ENCODE peak calls at places on chromosomes 13 and 19, in eight cellular contexts. H, T, D, K, E, N, M and R are unnamed samples.

GRCh38 chr19:45019187-45019586 is 17.9 kb downstream of the RELB start:
- DNase-seq in H (no peak), T (no peak), D (no peak), K (no peak), E (no peak), N (no peak), M (no peak), R (no peak)

GRCh38 chr19:55625004-55625326 is 599 bp upstream of the ZNF784 start:
- DNase-seq in H (no peak), T (no peak), D (no peak), K (no peak), E (no peak), N (no peak), M (no peak), R (no peak)

GRCh38 chr13:76350399-76350798 is 535.8 kb downstream of the KCTD12 start:
- DNase-seq in H (peak), T (no peak), D (no peak), K (no peak), E (no peak), N (no peak), M (no peak), R (no peak)

GRCh38 chr13:97108535-97108910 is 113.6 kb upstream of the MBNL2 start:
- DNase-seq in H (peak), T (no peak), D (no peak), K (no peak), E (no peak), N (no peak), M (no peak), R (no peak)

GRCh38 chr13:112330479-112331407 is 45.4 kb upstream of the SPACA7 start:
- DNase-seq in H (no peak), T (no peak), D (no peak), K (no peak), E (no peak), N (no peak), M (no peak), R (no peak)

GRCh38 chr19:31545766-31546165 is 196.5 kb upstream of the TSHZ3 start:
- DNase-seq in H (no peak), T (no peak), D (no peak), K (no peak), E (no peak), N (no peak), M (no peak), R (no peak)

GRCh38 chr13:18954254-18954653 is 227.4 kb downstream of the TUBA3C start:
- DNase-seq in H (no peak), T (no peak), D (no peak), K (no peak), E (no peak), N (no peak), M (no peak), R (no peak)

GRCh38 chr19:1001538-1002166 is 1.4 kb downstream of the GRIN3B start:
- DNase-seq in H (no peak), T (no peak), D (peak), K (peak), E (peak), N (no peak), M (no peak), R (peak)

GRCh38 chr13:47672982-47673670 is 327.9 kb downstream of the SUCLA2 start:
- DNase-seq in H (peak), T (no peak), D (no peak), K (no peak), E (no peak), N (peak), M (no peak), R (no peak)

GRCh38 chr19:28963481-28964245 is 249.3 kb downstream of the UQCRFS1 start:
- DNase-seq in H (peak), T (no peak), D (no peak), K (no peak), E (no peak), N (no peak), M (no peak), R (no peak)

GRCh38 chr13:36345438-36346221 is 564 bp downstream of the SPART start:
- DNase-seq in H (peak), T (peak), D (peak), K (peak), E (peak), N (peak), M (peak), R (peak)

GRCh38 chr13:97875911-97876310 is 77.6 kb upstream of the IPO5 start:
- DNase-seq in H (no peak), T (no peak), D (no peak), K (no peak), E (no peak), N (no peak), M (no peak), R (no peak)

GRCh38 chr13:113816248-113816924 is 47.5 kb downstream of the GAS6 start:
- DNase-seq in H (peak), T (no peak), D (no peak), K (peak), E (no peak), N (no peak), M (no peak), R (no peak)

GRCh38 chr19:47221890-47222289 is 9.1 kb downstream of the BBC3 start:
- DNase-seq in H (no peak), T (no peak), D (no peak), K (no peak), E (no peak), N (no peak), M (no peak), R (no peak)

GRCh38 chr13:112768795-112769411 is 79.1 kb downstream of the ATP11A start:
- DNase-seq in H (no peak), T (no peak), D (peak), K (no peak), E (no peak), N (no peak), M (no peak), R (no peak)

GRCh38 chr13:33497146-33497845 is 211.7 kb upstream of the STARD13 start:
- DNase-seq in H (peak), T (no peak), D (no peak), K (no peak), E (no peak), N (no peak), M (no peak), R (no peak)

GRCh38 chr13:82216165-82216564 is 1666.1 kb downstream of the SLITRK1 start:
- DNase-seq in H (no peak), T (no peak), D (no peak), K (no peak), E (no peak), N (no peak), M (no peak), R (no peak)

GRCh38 chr19:46461537-46461936 is 9.8 kb downstream of the PNMA8A start:
- DNase-seq in H (no peak), T (no peak), D (no peak), K (no peak), E (no peak), N (no peak), M (no peak), R (no peak)

GRCh38 chr19:1421218-1421957 is 14.0 kb downstream of the DAZAP1 start:
- DNase-seq in H (no peak), T (no peak), D (no peak), K (no peak), E (no peak), N (no peak), M (no peak), R (no peak)

GRCh38 chr13:93562676-93563075 is 336.1 kb downstream of the GPC6 start:
- DNase-seq in H (no peak), T (no peak), D (no peak), K (no peak), E (no peak), N (no peak), M (no peak), R (no peak)

GRCh38 chr19:56827708-56828107 is 12.8 kb downstream of the PEG3 start:
- DNase-seq in H (no peak), T (no peak), D (no peak), K (no peak), E (no peak), N (no peak), M (no peak), R (no peak)

GRCh38 chr13:57813641-57814040 is 182.1 kb downstream of the PCDH17 start:
- DNase-seq in H (no peak), T (no peak), D (no peak), K (no peak), E (no peak), N (no peak), M (no peak), R (no peak)